ENCODE peak calls at places on chromosomes 16 and 17, in six cellular contexts. N is ovary, B is A549, C is tibial nerve, P is GM12878, Z is H1. R is an unnamed sample.

GRCh38 chr17:35103271-35103670 is 16.4 kb downstream of the RAD51D start:
- DNase-seq in B (no peak), N (no peak), P (no peak), Z (no peak), C (no peak), R (no peak)

GRCh38 chr17:68460096-68460495 is 2.8 kb upstream of the WIPI1 start:
- DNase-seq in C (no peak), Z (no peak), B (no peak), P (no peak), N (no peak), R (no peak)

GRCh38 chr16:10180771-10181163 is 1.5 kb downstream of the GRIN2A start:
- DNase-seq in N (peak), P (no peak), C (no peak), B (peak), Z (peak), R (peak)

GRCh38 chr16:65154321-65154720 is 32.5 kb upstream of the CDH11 start:
- DNase-seq in B (no peak), N (no peak), C (no peak), Z (no peak), P (no peak), R (no peak)

GRCh38 chr17:63740464-63741181 is 976 bp downstream of the STRADA start:
- DNase-seq in B (no peak), C (no peak), P (no peak), Z (no peak), N (no peak), R (no peak)

GRCh38 chr16:12463961-12464360 is 339.7 kb downstream of the CPPED1 start:
- DNase-seq in C (no peak), B (no peak), N (no peak), Z (no peak), P (no peak), R (no peak)

GRCh38 chr16:3611145-3611977 is at the start of gene SLX4:
- DNase-seq in B (peak), N (peak), P (no peak), C (peak), Z (peak), R (peak)

GRCh38 chr16:70418274-70418992 is 20.5 kb downstream of the ST3GAL2 start:
- DNase-seq in N (no peak), C (no peak), B (no peak), P (no peak), Z (no peak), R (no peak)

GRCh38 chr16:74101390-74101789 is 195.2 kb upstream of the PSMD7 start:
- DNase-seq in C (no peak), N (no peak), Z (no peak), B (no peak), P (no peak), R (no peak)

GRCh38 chr17:59783221-59784016 is 76.0 kb downstream of the VMP1 start:
- DNase-seq in P (no peak), N (no peak), B (peak), C (no peak), Z (no peak), R (no peak)

GRCh38 chr17:19630035-19630434 is 18.5 kb upstream of the ALDH3A2 start:
- DNase-seq in B (no peak), Z (no peak), C (no peak), N (no peak), P (no peak), R (no peak)

GRCh38 chr17:36592316-36592710 is 634 bp downstream of the DHRS11 start:
- DNase-seq in N (peak), Z (peak), C (no peak), P (no peak), B (peak), R (no peak)

GRCh38 chr17:65156185-65156834 is 19.1 kb downstream of the RGS9 start:
- DNase-seq in Z (no peak), P (no peak), B (no peak), C (no peak), N (no peak), R (no peak)

GRCh38 chr17:32803544-32803943 is 73.4 kb downstream of the MYO1D start:
- DNase-seq in N (no peak), Z (no peak), P (no peak), C (no peak), B (no peak), R (no peak)

GRCh38 chr17:8163978-8164814 is 1.4 kb upstream of the VAMP2 start:
- DNase-seq in C (peak), Z (no peak), B (peak), N (peak), P (no peak), R (peak)

GRCh38 chr16:3112058-3112880 is at the start of gene ZNF205:
- DNase-seq in C (peak), P (no peak), B (peak), N (peak), Z (peak), R (peak)

GRCh38 chr17:43545383-43545632 is 832 bp downstream of the ETV4 start:
- DNase-seq in P (no peak), N (no peak), Z (peak), B (peak), C (no peak), R (peak)

GRCh38 chr16:4392382-4393242 is 21.0 kb downstream of the VASN start:
- DNase-seq in Z (peak), B (no peak), C (no peak), N (peak), P (no peak), R (no peak)

GRCh38 chr16:2032285-2033056 is 5.8 kb downstream of the NHERF2 start:
- DNase-seq in B (no peak), C (no peak), Z (no peak), P (no peak), N (no peak), R (no peak)

GRCh38 chr16:10729649-10730048 is 14.0 kb upstream of the NUBP1 start:
- DNase-seq in B (peak), Z (no peak), C (no peak), P (no peak), N (no peak), R (peak)

GRCh38 chr17:7579001-7579838 is at the start of gene CD68:
- DNase-seq in C (peak), N (no peak), Z (peak), B (peak), P (no peak), R (peak)

GRCh38 chr17:69858460-69858859 is 216.6 kb upstream of the KCNJ16 start:
- DNase-seq in P (no peak), Z (no peak), C (no peak), N (no peak), B (no peak), R (no peak)

GRCh38 chr16:51431517-51432241 is 280.6 kb upstream of the SALL1 start:
- DNase-seq in P (no peak), B (peak), Z (no peak), N (no peak), C (no peak), R (no peak)

GRCh38 chr16:3256876-3257465 is 538 bp upstream of the MEFV start:
- DNase-seq in C (no peak), P (no peak), Z (no peak), B (no peak), N (no peak), R (no peak)

GRCh38 chr17:2860883-2861282 is 64.6 kb downstream of the RAP1GAP2 start:
- DNase-seq in Z (no peak), N (no peak), P (no peak), C (no peak), B (no peak), R (no peak)

GRCh38 chr17:79878346-79878745 is 39.1 kb upstream of the CBX4 start:
- DNase-seq in B (no peak), C (no peak), N (no peak), P (no peak), Z (no peak), R (no peak)

GRCh38 chr17:79930786-79931516 is 91.7 kb upstream of the CBX4 start:
- DNase-seq in N (no peak), Z (no peak), P (no peak), B (no peak), C (no peak), R (peak)

GRCh38 chr17:9115446-9116265 is 94.3 kb downstream of the NTN1 start:
- DNase-seq in C (peak), B (peak), N (no peak), Z (peak), P (no peak), R (no peak)

GRCh38 chr16:26058326-26058725 is 366.6 kb downstream of the HS3ST4 start:
- DNase-seq in Z (no peak), N (no peak), B (no peak), P (no peak), C (no peak), R (no peak)

GRCh38 chr16:70736454-70737376 is 50.9 kb upstream of the MTSS2 start:
- DNase-seq in Z (no peak), C (no peak), N (no peak), P (no peak), B (no peak), R (no peak)

GRCh38 chr17:16352838-16353701 is at the start of gene CENPV:
- DNase-seq in Z (peak), N (peak), P (no peak), C (peak), B (peak), R (peak)

GRCh38 chr16:9033125-9033830 is 58.2 kb upstream of the HAPSTR1 start:
- DNase-seq in B (peak), Z (peak), C (peak), P (no peak), N (no peak), R (no peak)

GRCh38 chr17:57914274-57915147 is 40.7 kb downstream of the CUEDC1 start:
- DNase-seq in P (no peak), N (no peak), B (no peak), Z (no peak), C (no peak), R (no peak)
- TF ChIP-seq EP300 in P (no peak), N (no peak), B (no peak), Z (no peak), C (no peak), R (no peak)

DNA sequence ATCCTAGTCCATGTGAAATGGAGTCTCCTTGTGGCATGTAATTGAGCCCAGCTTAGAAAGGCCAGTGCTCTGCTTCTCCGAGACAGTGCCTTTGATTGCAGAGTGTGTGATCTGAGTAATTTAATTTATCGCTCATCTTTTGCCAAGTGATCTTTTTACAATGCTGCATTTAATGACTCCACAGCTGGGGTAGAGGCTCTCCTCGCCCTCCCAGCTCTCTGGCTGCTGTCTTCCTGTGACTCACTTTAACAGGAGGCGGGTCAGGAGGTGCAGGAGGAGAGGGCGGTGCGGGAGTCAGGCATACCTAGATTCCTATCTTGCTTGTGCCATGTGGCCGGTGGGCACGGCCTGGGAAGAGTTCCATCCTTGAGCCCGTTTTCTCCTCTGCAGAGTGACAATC is 113.4 kb upstream of the FOXF1 start:
- DNase-seq in Z (no peak), B (no peak), N (no peak), P (no peak), C (no peak), R (no peak)
- TF ChIP-seq EP300 in Z (no peak), B (no peak), N (no peak), P (no peak), C (no peak), R (no peak)

GRCh38 chr17:41403409-41404023 is 6.1 kb upstream of the KRT31 start:
- DNase-seq in B (no peak), Z (no peak), C (no peak), N (no peak), P (no peak), R (no peak)

GRCh38 chr17:41406205-41406604 is 8.8 kb upstream of the KRT31 start:
- DNase-seq in N (no peak), B (no peak), Z (no peak), P (no peak), C (no peak), R (no peak)

GRCh38 chr17:41402161-41402560 is 4.8 kb upstream of the KRT31 start:
- DNase-seq in B (no peak), P (no peak), N (no peak), Z (no peak), C (no peak), R (no peak)

GRCh38 chr17:41407226-41407625 is 9.8 kb upstream of the KRT31 start:
- DNase-seq in C (no peak), B (no peak), N (no peak), Z (no peak), P (no peak), R (no peak)

GRCh38 chr17:41404024-41404651 is 6.7 kb upstream of the KRT31 start:
- DNase-seq in C (no peak), N (no peak), P (no peak), B (peak), Z (no peak), R (no peak)
- TF ChIP-seq EP300 in C (no peak), N (no peak), P (no peak), B (peak), Z (no peak), R (no peak)

GRCh38 chr17:18318122-18318521 is 3.0 kb downstream of the SMCR8 start:
- DNase-seq in Z (no peak), B (no peak), C (no peak), N (no peak), P (no peak), R (no peak)
- TF ChIP-seq EP300 in Z (no peak), B (no peak), C (no peak), N (no peak), P (no peak), R (no peak)

DNA sequence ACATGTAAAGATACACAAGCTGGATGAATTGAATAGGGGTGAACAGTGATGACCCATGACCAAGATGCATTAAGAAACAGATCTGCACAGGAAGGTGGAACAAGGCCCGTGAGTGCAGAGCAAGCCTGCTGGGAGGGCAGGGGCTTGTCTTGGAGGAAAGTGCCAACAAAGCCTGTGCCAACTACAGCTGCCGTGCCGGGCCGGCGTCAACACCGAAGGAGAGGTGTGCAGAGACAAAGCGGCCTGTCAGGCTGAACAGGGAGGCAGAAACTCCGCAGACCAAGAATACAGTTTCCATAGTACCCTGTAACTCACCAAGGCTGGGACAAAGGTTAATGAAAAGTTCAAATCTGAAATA is 46.7 kb downstream of the ANKRD11 start:
- DNase-seq in P (no peak), C (no peak), Z (no peak), B (no peak), N (no peak), R (peak)
- TF ChIP-seq EP300 in P (no peak), C (no peak), Z (no peak), B (no peak), N (no peak), R (no peak)

GRCh38 chr17:13418891-13419290 is 182.8 kb downstream of the HS3ST3A1 start:
- DNase-seq in Z (no peak), B (no peak), C (no peak), N (no peak), P (no peak), R (no peak)

GRCh38 chr17:13413001-13413400 is 188.7 kb downstream of the HS3ST3A1 start:
- DNase-seq in N (no peak), C (no peak), B (no peak), Z (no peak), P (no peak), R (no peak)

GRCh38 chr17:13417551-13417950 is 184.2 kb downstream of the HS3ST3A1 start:
- DNase-seq in N (no peak), P (no peak), C (no peak), Z (no peak), B (no peak), R (no peak)

GRCh38 chr17:13416748-13417363 is 184.9 kb downstream of the HS3ST3A1 start:
- DNase-seq in B (no peak), P (no peak), C (no peak), Z (no peak), N (no peak), R (no peak)

DNA sequence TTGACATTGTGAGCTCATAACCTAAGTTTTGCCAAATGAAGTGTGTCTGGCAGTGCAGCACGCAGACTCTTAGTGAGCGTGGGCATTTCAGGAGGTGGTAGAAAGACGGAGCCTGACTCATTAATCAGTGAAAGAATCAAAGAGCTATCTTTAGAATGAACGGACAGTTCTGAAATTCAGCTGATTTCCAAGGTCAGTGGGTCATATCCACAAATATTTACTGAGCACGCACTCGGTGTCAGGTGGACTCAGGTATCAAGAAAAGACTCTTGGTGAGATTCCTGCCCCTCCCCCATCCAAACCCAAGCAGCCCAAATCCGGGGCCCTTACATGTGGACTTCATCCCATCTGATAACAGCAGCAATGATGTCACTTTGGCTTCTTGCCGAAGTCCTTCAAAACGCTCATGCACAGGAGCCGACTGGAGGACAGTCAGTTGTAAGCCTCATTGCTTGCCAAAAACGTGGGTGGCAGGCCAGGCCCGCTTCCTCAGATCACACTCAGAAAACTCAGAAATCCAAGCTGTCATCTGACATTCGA is 185.8 kb downstream of the HS3ST3A1 start:
- DNase-seq in B (no peak), Z (no peak), N (no peak), P (no peak), C (no peak), R (peak)
- TF ChIP-seq EP300 in B (no peak), Z (no peak), N (no peak), P (no peak), C (no peak), R (no peak)

GRCh38 chr16:85173981-85174751 is 61.9 kb upstream of the CIBAR2 start:
- DNase-seq in P (no peak), B (peak), N (no peak), Z (no peak), C (no peak), R (no peak)
- TF ChIP-seq EP300 in P (no peak), B (no peak), N (no peak), Z (no peak), C (no peak), R (no peak)

GRCh38 chr16:24635900-24636610 is 93.4 kb upstream of the TNRC6A start:
- DNase-seq in Z (no peak), B (peak), N (peak), C (peak), P (no peak), R (peak)
- TF ChIP-seq EP300 in Z (no peak), B (peak), N (no peak), C (peak), P (no peak), R (no peak)

GRCh38 chr16:30949655-30950515 is 1.0 kb downstream of the ORAI3 start:
- DNase-seq in B (peak), N (peak), P (peak), C (peak), Z (peak), R (peak)
- TF ChIP-seq EP300 in B (no peak), N (no peak), P (no peak), C (peak), Z (no peak), R (no peak)

GRCh38 chr17:76659928-76660614 is 16.5 kb upstream of the ST6GALNAC1 start:
- DNase-seq in B (no peak), N (no peak), C (no peak), P (no peak), Z (no peak), R (peak)
- TF ChIP-seq EP300 in B (no peak), N (no peak), C (no peak), P (no peak), Z (no peak), R (no peak)

R was measured in upper lobe of left lung.